ENCODE peak calls at places on chromosomes 4 and X, in eight cellular contexts. A, P, J, F, Y, G, B and H are unnamed samples.

GRCh38 chr4:24477919-24478318 is 106.4 kb downstream of the DHX15 start:
- DNase-seq in A (no peak), P (peak), J (no peak), F (peak), Y (no peak), G (no peak), B (peak), H (peak)

GRCh38 chrX:135521405-135522131 is 1.1 kb downstream of the INTS6L start:
- DNase-seq in A (peak), P (peak), J (peak), F (peak), Y (peak), G (peak), B (peak), H (peak)

GRCh38 chr4:60846678-60847077 is 353.4 kb upstream of the ADGRL3 start:
- DNase-seq in A (no peak), P (no peak), J (no peak), F (no peak), Y (no peak), G (no peak), B (no peak), H (no peak)

GRCh38 chrX:30620980-30621716 is 32.1 kb upstream of the GK start:
- DNase-seq in A (peak), P (no peak), J (no peak), F (peak), Y (no peak), G (no peak), B (no peak), H (no peak)

GRCh38 chr4:83011779-83012630 is 1.4 kb upstream of the LIN54 start:
- DNase-seq in A (peak), P (peak), J (peak), F (peak), Y (peak), G (peak), B (peak), H (no peak)

GRCh38 chr4:37977471-37978452 is 17.6 kb downstream of the PTTG2 start:
- DNase-seq in A (peak), P (peak), J (peak), F (peak), Y (peak), G (peak), B (peak), H (no peak)

GRCh38 chrX:10457092-10457491 is 163.3 kb downstream of the MID1 start:
- DNase-seq in A (no peak), P (no peak), J (no peak), F (peak), Y (no peak), G (no peak), B (no peak), H (no peak)

GRCh38 chr4:80202190-80202711 is 4.9 kb downstream of the PRDM8 start:
- DNase-seq in A (peak), P (no peak), J (peak), F (peak), Y (peak), G (peak), B (peak), H (no peak)

GRCh38 chr4:6464842-6465588 is 7.4 kb downstream of the PPP2R2C start:
- DNase-seq in A (no peak), P (no peak), J (no peak), F (no peak), Y (no peak), G (no peak), B (no peak), H (no peak)

GRCh38 chr4:73867783-73868182 is 1.4 kb upstream of the CXCL1 start:
- DNase-seq in A (peak), P (no peak), J (no peak), F (no peak), Y (no peak), G (no peak), B (peak), H (no peak)

GRCh38 chrX:120238947-120239346 is 11.7 kb upstream of the ZBTB33 start:
- DNase-seq in A (no peak), P (no peak), J (no peak), F (no peak), Y (no peak), G (no peak), B (no peak), H (no peak)

GRCh38 chr4:151604238-151604637 is 156.6 kb downstream of the GATB start:
- DNase-seq in A (peak), P (no peak), J (no peak), F (peak), Y (no peak), G (no peak), B (no peak), H (no peak)

GRCh38 chr4:6885953-6886557 is 23.6 kb upstream of the TBC1D14 start:
- DNase-seq in A (no peak), P (peak), J (no peak), F (peak), Y (no peak), G (no peak), B (no peak), H (no peak)

GRCh38 chr4:42768125-42768748 is 111.3 kb upstream of the ATP8A1 start:
- DNase-seq in A (no peak), P (no peak), J (no peak), F (no peak), Y (peak), G (no peak), B (no peak), H (no peak)

GRCh38 chr4:21470531-21470930 is 478.0 kb downstream of the KCNIP4 start:
- DNase-seq in A (peak), P (peak), J (no peak), F (peak), Y (no peak), G (no peak), B (no peak), H (peak)

GRCh38 chr4:10083331-10083769 is 33.2 kb downstream of the WDR1 start:
- DNase-seq in A (no peak), P (no peak), J (no peak), F (no peak), Y (no peak), G (no peak), B (peak), H (no peak)

GRCh38 chrX:53717205-53717604 is 30.7 kb upstream of the HUWE1 start:
- DNase-seq in A (no peak), P (no peak), J (no peak), F (no peak), Y (no peak), G (no peak), B (no peak), H (no peak)

GRCh38 chr4:106312377-106312776 is 3.6 kb downstream of the TBCK start:
- DNase-seq in A (no peak), P (no peak), J (no peak), F (peak), Y (no peak), G (no peak), B (no peak), H (no peak)

GRCh38 chr4:167831853-167832252 is 260.5 kb upstream of the ANXA10 start:
- DNase-seq in A (no peak), P (no peak), J (no peak), F (peak), Y (no peak), G (no peak), B (no peak), H (no peak)

GRCh38 chr4:6281436-6282144 is 11.9 kb downstream of the WFS1 start:
- DNase-seq in A (no peak), P (no peak), J (no peak), F (no peak), Y (no peak), G (no peak), B (no peak), H (no peak)

GRCh38 chrX:148947399-148948025 is 447.1 kb downstream of the AFF2 start:
- DNase-seq in A (no peak), P (no peak), J (no peak), F (no peak), Y (no peak), G (no peak), B (no peak), H (no peak)

GRCh38 chr4:182644326-182645050 is 272.7 kb downstream of the DCTD start:
- DNase-seq in A (no peak), P (no peak), J (no peak), F (peak), Y (no peak), G (no peak), B (no peak), H (no peak)

GRCh38 chr4:66193487-66193886 is 523.2 kb upstream of the EPHA5 start:
- DNase-seq in A (no peak), P (no peak), J (no peak), F (no peak), Y (no peak), G (no peak), B (no peak), H (no peak)

GRCh38 chrX:139077303-139078131 is 366.0 kb upstream of the FGF13 start:
- DNase-seq in A (peak), P (no peak), J (no peak), F (no peak), Y (no peak), G (no peak), B (no peak), H (no peak)

GRCh38 chr4:16114546-16114945 is 30.7 kb upstream of the PROM1 start:
- DNase-seq in A (no peak), P (no peak), J (no peak), F (no peak), Y (no peak), G (no peak), B (no peak), H (no peak)

GRCh38 chr4:102247041-102247440 is 98.2 kb downstream of the SLC39A8 start:
- DNase-seq in A (no peak), P (no peak), J (no peak), F (peak), Y (no peak), G (no peak), B (no peak), H (no peak)

GRCh38 chr4:184232975-184233374 is 15.3 kb upstream of the ENPP6 start:
- DNase-seq in A (no peak), P (no peak), J (no peak), F (no peak), Y (no peak), G (no peak), B (no peak), H (no peak)

GRCh38 chrX:43644124-43644701 is 11.9 kb upstream of the MAOA start:
- DNase-seq in A (peak), P (no peak), J (no peak), F (peak), Y (no peak), G (no peak), B (no peak), H (no peak)

GRCh38 chr4:107210450-107211239 is 174.5 kb upstream of the DKK2 start:
- DNase-seq in A (peak), P (no peak), J (no peak), F (no peak), Y (no peak), G (no peak), B (no peak), H (no peak)

GRCh38 chr4:48360285-48360965 is 19.1 kb downstream of the SLAIN2 start:
- DNase-seq in A (peak), P (no peak), J (no peak), F (peak), Y (no peak), G (no peak), B (no peak), H (no peak)

GRCh38 chr4:151933122-151933827 is 172.5 kb upstream of the GATB start:
- DNase-seq in A (no peak), P (no peak), J (no peak), F (no peak), Y (no peak), G (no peak), B (no peak), H (no peak)

GRCh38 chrX:49282647-49283011 is 13.0 kb downstream of the PPP1R3F start:
- DNase-seq in A (no peak), P (peak), J (no peak), F (peak), Y (no peak), G (no peak), B (no peak), H (peak)

GRCh38 chr4:147709999-147710398 is 21.9 kb upstream of the ARHGAP10 start:
- DNase-seq in A (no peak), P (no peak), J (no peak), F (no peak), Y (no peak), G (no peak), B (no peak), H (no peak)

GRCh38 chr4:7423801-7424552 is 10.8 kb downstream of the PSAPL1 start:
- DNase-seq in A (no peak), P (no peak), J (no peak), F (no peak), Y (no peak), G (no peak), B (no peak), H (no peak)

GRCh38 chrX:12421918-12422317 is 283.6 kb downstream of the FRMPD4 start:
- DNase-seq in A (no peak), P (no peak), J (no peak), F (no peak), Y (no peak), G (no peak), B (no peak), H (no peak)